ENCODE peak calls at places on chromosomes 16 and 17, in seven cellular contexts. S is ascending aorta; G is pancreas; D is effector memory CD4-positive, alpha-beta T cell; Y is hepatocyte; K is neural progenitor cell; F is right cardiac atrium. E is an unnamed sample.
A peak's percentile ranks its signal among the peaks of the same experiment; 100 is the strongest.

GRCh38 chr16:57797526-57798266 is 4.6 kb downstream of the KIFC3 start:
- DNase-seq in S (no peak), G (peak; percentile 90), D (no peak), Y (peak; percentile 88), K (peak; percentile 67), F (peak; percentile 72), E (no peak)

GRCh38 chr17:65515959-65516948 is 45.2 kb downstream of the AXIN2 start:
- DNase-seq in S (no peak), G (no peak), D (no peak), Y (peak; percentile 58), K (no peak), F (no peak), E (no peak)

GRCh38 chr16:65660390-65660789 is 538.5 kb upstream of the CDH11 start:
- DNase-seq in S (no peak), G (no peak), D (no peak), Y (no peak), K (no peak), F (no peak), E (no peak)

GRCh38 chr16:58563775-58564174 is 48.5 kb downstream of the SETD6 start:
- DNase-seq in S (no peak), G (no peak), D (no peak), Y (no peak), K (no peak), F (no peak), E (no peak)

GRCh38 chr16:52528393-52529080 is 18.4 kb downstream of the TOX3 start:
- DNase-seq in S (no peak), G (no peak), D (no peak), Y (no peak), K (no peak), F (no peak), E (no peak)

GRCh38 chr17:17528696-17529652 is 32.8 kb upstream of the RASD1 start:
- DNase-seq in S (no peak), G (peak; percentile 39), D (no peak), Y (no peak), K (no peak), F (peak; percentile 50), E (peak; percentile 1)

GRCh38 chr16:11315499-11315898 is 29.8 kb upstream of the RMI2 start:
- DNase-seq in S (no peak), G (no peak), D (no peak), Y (peak; percentile 69), K (peak; percentile 94), F (no peak), E (no peak)

GRCh38 chr17:1906622-1907021 is 76.8 kb downstream of the RPA1 start:
- DNase-seq in S (no peak), G (no peak), D (no peak), Y (peak; percentile 46), K (peak; percentile 90), F (no peak), E (no peak)

GRCh38 chr17:16920628-16921020 is 51.3 kb downstream of the TNFRSF13B start:
- DNase-seq in S (no peak), G (no peak), D (no peak), Y (no peak), K (no peak), F (no peak), E (no peak)

GRCh38 chr16:67312450-67313118 is 14.0 kb downstream of the KCTD19 start:
- DNase-seq in S (no peak), G (no peak), D (no peak), Y (no peak), K (no peak), F (no peak), E (no peak)

GRCh38 chr16:65547799-65548446 is 426.1 kb upstream of the CDH11 start:
- DNase-seq in S (no peak), G (no peak), D (no peak), Y (peak; percentile 26), K (peak; percentile 36), F (no peak), E (no peak)

GRCh38 chr16:843771-844170 is 43.2 kb upstream of the GNG13 start:
- DNase-seq in S (no peak), G (no peak), D (no peak), Y (no peak), K (no peak), F (no peak), E (no peak)
- H3K9me3 ChIP-seq in S (no peaks in the 10 kb centered on the region), G (no peaks in the 10 kb centered on the region), D (no peaks in the 10 kb centered on the region), Y (no peaks in the 10 kb centered on the region), K (no peaks in the 10 kb centered on the region), F (no peaks in the 10 kb centered on the region), E (no peaks in the 10 kb centered on the region)

GRCh38 chr17:66522591-66523272 is 220.3 kb downstream of the PRKCA start:
- DNase-seq in S (no peak), G (no peak), D (no peak), Y (no peak), K (no peak), F (no peak), E (no peak)
- H3K4me1 ChIP-seq in S (no peaks in the 10 kb centered on the region), G (no peaks in the 10 kb centered on the region), D (peaks cover 6% of the 10 kb centered on the region), Y (peaks cover 21% of the 10 kb centered on the region), K (peaks cover 14% of the 10 kb centered on the region), F (peaks cover 3% of the 10 kb centered on the region), E (no peaks in the 10 kb centered on the region)

DNA sequence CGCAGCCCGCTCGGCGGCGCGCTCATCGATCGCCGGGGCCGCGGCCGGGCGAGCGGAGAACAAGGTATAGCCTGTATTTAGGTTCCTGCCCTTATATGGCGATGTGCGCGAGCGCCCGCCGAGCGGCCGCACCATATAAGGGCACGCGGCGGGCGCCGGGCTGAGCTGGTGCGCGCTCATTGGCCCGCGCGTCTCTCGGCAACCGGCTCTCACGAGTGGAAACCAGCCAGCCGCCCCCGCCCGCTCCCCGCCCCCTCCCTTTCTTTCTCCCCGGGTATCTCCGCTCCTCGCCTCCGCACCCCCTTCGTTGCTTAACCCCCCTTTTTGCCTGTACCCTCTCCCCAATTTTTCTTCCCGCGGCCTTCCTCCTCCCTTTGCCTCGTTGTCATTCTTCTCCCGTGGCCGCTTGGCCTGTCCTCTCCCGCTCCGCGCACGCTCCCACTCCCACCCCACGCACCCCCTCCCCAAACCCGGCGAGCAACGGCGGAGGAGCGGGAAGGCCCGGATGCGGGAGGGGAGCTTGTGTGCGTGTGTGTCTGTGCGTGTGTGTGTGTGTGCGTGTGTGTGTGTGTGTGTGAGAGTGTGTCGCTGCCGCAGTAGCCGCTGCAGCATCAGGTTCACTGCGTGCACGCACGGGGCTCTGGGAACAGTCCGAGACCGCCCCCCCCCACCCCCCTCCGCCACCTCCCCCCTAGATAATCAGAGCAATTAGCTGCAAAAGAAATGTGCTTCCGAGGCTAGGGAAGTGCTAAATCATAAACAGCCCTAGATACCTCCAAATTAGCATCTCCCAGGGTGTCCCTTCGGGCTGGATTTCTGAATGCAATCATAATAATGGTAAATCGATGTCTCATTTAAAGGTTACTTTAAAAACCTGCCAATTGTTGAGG is 13.5 kb upstream of the CBX8 start:
- DNase-seq in S (no peak), G (peak; percentile 51), D (peak; percentile 70), Y (peak; percentile 92), K (peak; percentile 97), F (peak; percentile 86), E (peak; percentile 94)
- H3K4me3 ChIP-seq in S (peak overlapping the region; percentile 7), G (no peak overlapping the region), D (no peak overlapping the region), Y (no peak overlapping the region), K (peak overlapping the region; percentile 38), F (peak overlapping the region; percentile 13), E (peak overlapping the region; percentile 62)

GRCh38 chr16:35142147-35142808 is 1682.9 kb downstream of the TP53TG3F start:
- DNase-seq in S (no peak), G (no peak), D (no peak), Y (no peak), K (no peak), F (no peak), E (no peak)

GRCh38 chr16:35146723-35147458 is 1687.5 kb downstream of the TP53TG3F start:
- DNase-seq in S (no peak), G (no peak), D (no peak), Y (no peak), K (no peak), F (no peak), E (no peak)

GRCh38 chr16:35142809-35143192 is 1683.4 kb downstream of the TP53TG3F start:
- DNase-seq in S (no peak), G (no peak), D (no peak), Y (no peak), K (no peak), F (no peak), E (no peak)

GRCh38 chr16:35146031-35146710 is 1686.8 kb downstream of the TP53TG3F start:
- DNase-seq in S (no peak), G (no peak), D (no peak), Y (no peak), K (no peak), F (no peak), E (no peak)

DNA sequence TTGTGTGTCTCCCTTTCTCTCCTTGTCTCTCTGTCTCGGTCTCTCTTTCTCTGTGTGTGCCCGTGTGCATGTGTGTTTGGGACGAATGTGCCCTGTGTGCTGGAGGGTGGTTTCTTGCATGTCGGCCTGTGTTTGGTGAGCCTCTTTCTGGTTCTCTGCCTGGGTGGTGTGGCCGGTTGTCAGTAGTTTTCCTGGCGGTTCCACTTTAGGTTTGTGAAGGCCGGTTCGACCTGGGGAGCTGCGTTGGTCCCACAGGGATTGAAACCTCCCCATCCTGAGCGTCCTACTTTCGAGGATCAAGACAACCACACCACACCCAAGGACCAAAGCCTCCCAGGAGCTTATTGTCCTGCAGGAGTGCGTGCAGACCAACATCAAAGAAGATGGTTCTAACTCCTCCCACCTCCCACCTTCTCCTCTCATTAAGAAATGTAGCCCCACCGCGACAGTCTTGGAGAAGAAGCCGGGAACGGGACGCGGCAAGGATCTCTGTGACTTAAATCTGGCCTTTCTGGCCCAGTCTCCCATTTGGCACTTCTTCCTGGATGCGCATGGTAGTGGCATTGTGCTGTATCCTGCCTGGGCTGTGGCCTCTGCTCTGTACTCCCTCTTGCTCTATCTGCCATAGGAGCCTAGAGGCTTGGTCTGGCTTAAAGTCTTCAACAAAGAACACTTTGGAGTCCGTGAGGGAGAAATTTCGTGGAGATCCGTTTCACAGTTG is 1685.0 kb downstream of the TP53TG3F start:
- DNase-seq in S (no peak), G (no peak), D (no peak), Y (no peak), K (no peak), F (no peak), E (no peak)
- H3K9me3 ChIP-seq in S (peaks cover 9% of the 10 kb centered on the region), G (no peaks in the 10 kb centered on the region), D (peaks cover 5% of the 10 kb centered on the region), Y (no peaks in the 10 kb centered on the region), K (no peaks in the 10 kb centered on the region), F (no peaks in the 10 kb centered on the region), E (peaks cover 6% of the 10 kb centered on the region)

GRCh38 chr17:81433656-81434055 is 38.4 kb downstream of the BAHCC1 start:
- DNase-seq in S (no peak), G (no peak), D (no peak), Y (no peak), K (no peak), F (no peak), E (no peak)

GRCh38 chr17:81434681-81435417 is 39.6 kb downstream of the BAHCC1 start:
- DNase-seq in S (no peak), G (no peak), D (no peak), Y (no peak), K (no peak), F (no peak), E (no peak)

GRCh38 chr17:81431545-81432482 is 36.6 kb downstream of the BAHCC1 start:
- DNase-seq in S (no peak), G (no peak), D (no peak), Y (no peak), K (no peak), F (no peak), E (no peak)

GRCh38 chr17:81434079-81434478 is 38.8 kb downstream of the BAHCC1 start:
- DNase-seq in S (no peak), G (peak; percentile 60), D (no peak), Y (no peak), K (no peak), F (peak; percentile 82), E (no peak)

GRCh38 chr17:81432873-81433451 is 37.7 kb downstream of the BAHCC1 start:
- DNase-seq in S (no peak), G (peak; percentile 98), D (no peak), Y (no peak), K (no peak), F (no peak), E (peak; percentile 85)
- H3K4me1 ChIP-seq in S (peaks cover 35% of the 10 kb centered on the region), G (peaks cover 25% of the 10 kb centered on the region), D (peaks cover 24% of the 10 kb centered on the region), Y (peaks cover 44% of the 10 kb centered on the region), K (peaks cover 49% of the 10 kb centered on the region), F (peaks cover 7% of the 10 kb centered on the region), E (peaks cover 69% of the 10 kb centered on the region)

E was measured in BE2C.